ENCODE peak calls at places on chromosomes 3 and 15, in nine cellular contexts. One of them, this sample, is unnamed.

GRCh38 chr15:40358492-40359353 is 704 bp downstream of the DISP2 start:
- DNase-seq in CD8-positive, alpha-beta T cell: peak
- DNase-seq in AG04449: no peak
- DNase-seq in GM12865: peak
- DNase-seq in dorsolateral prefrontal cortex: no peak
- DNase-seq in pancreas: peak
- DNase-seq in IMR-90: no peak
- DNase-seq in tibial artery: no peak
- DNase-seq in kidney: peak
- DNase-seq in this sample: no peak

GRCh38 chr3:195860456-195860855 is 47.9 kb downstream of the TNK2 start:
- DNase-seq in tibial artery: no peak
- DNase-seq in dorsolateral prefrontal cortex: no peak
- DNase-seq in AG04449: no peak
- DNase-seq in CD8-positive, alpha-beta T cell: no peak
- DNase-seq in GM12865: no peak
- DNase-seq in kidney: no peak
- DNase-seq in IMR-90: no peak
- DNase-seq in pancreas: no peak
- DNase-seq in this sample: no peak

GRCh38 chr15:47292638-47293037 is 424.7 kb upstream of the SEMA6D start:
- DNase-seq in tibial artery: no peak
- DNase-seq in kidney: no peak
- DNase-seq in IMR-90: no peak
- DNase-seq in CD8-positive, alpha-beta T cell: no peak
- DNase-seq in dorsolateral prefrontal cortex: no peak
- DNase-seq in pancreas: no peak
- DNase-seq in GM12865: no peak
- DNase-seq in AG04449: no peak
- DNase-seq in this sample: peak

GRCh38 chr15:93459396-93459795 is 370.4 kb upstream of the RGMA start:
- DNase-seq in tibial artery: peak
- DNase-seq in dorsolateral prefrontal cortex: peak
- DNase-seq in kidney: no peak
- DNase-seq in AG04449: no peak
- DNase-seq in GM12865: no peak
- DNase-seq in pancreas: no peak
- DNase-seq in CD8-positive, alpha-beta T cell: no peak
- DNase-seq in IMR-90: no peak
- DNase-seq in this sample: no peak

GRCh38 chr3:135023985-135024658 is 229.1 kb downstream of the EPHB1 start:
- DNase-seq in CD8-positive, alpha-beta T cell: no peak
- DNase-seq in dorsolateral prefrontal cortex: no peak
- DNase-seq in tibial artery: no peak
- DNase-seq in IMR-90: no peak
- DNase-seq in kidney: no peak
- DNase-seq in GM12865: no peak
- DNase-seq in pancreas: no peak
- DNase-seq in AG04449: no peak
- DNase-seq in this sample: no peak

GRCh38 chr3:12224181-12225147 is 64.4 kb upstream of the PPARG start:
- DNase-seq in dorsolateral prefrontal cortex: peak
- DNase-seq in CD8-positive, alpha-beta T cell: no peak
- DNase-seq in GM12865: no peak
- DNase-seq in kidney: no peak
- DNase-seq in AG04449: no peak
- DNase-seq in pancreas: no peak
- DNase-seq in tibial artery: no peak
- DNase-seq in IMR-90: peak
- DNase-seq in this sample: peak

GRCh38 chr3:195094211-195094921 is 176.6 kb downstream of the XXYLT1 start:
- DNase-seq in GM12865: peak
- DNase-seq in CD8-positive, alpha-beta T cell: no peak
- DNase-seq in IMR-90: no peak
- DNase-seq in tibial artery: no peak
- DNase-seq in kidney: peak
- DNase-seq in AG04449: no peak
- DNase-seq in pancreas: no peak
- DNase-seq in dorsolateral prefrontal cortex: no peak
- DNase-seq in this sample: no peak

GRCh38 chr3:48798998-48799397 is 48.7 kb downstream of the PRKAR2A start:
- DNase-seq in dorsolateral prefrontal cortex: no peak
- DNase-seq in AG04449: no peak
- DNase-seq in kidney: no peak
- DNase-seq in IMR-90: no peak
- DNase-seq in GM12865: no peak
- DNase-seq in tibial artery: no peak
- DNase-seq in CD8-positive, alpha-beta T cell: no peak
- DNase-seq in pancreas: peak
- DNase-seq in this sample: no peak

DNA sequence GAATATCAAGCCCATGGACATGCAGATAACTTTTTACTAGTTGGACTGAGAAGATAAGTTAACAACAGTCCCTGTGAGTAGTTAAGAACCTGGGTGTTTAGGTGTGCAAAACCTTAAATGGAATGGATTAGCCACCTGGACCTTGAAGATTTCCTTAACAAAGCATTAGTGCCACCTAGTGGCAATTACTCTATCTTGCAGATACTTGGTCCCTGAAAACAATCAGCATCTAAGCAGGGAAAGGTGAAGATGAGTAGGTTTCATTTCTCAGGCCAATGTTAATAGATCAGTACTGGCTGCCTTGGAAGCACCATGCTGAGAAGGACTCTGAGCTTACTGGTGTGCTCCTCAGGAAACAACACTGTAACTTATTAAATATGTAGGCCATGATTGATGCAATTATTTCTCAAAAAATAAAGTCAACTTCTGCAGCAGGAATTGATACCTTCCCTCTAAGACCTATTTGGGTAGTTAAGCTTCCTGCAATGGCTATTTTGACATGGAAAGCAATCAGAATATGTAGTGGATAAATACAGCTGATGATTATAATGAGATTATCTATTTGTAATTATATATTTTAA is 329.4 kb downstream of the TBC1D5 start:
- DNase-seq in GM12865: peak
- DNase-seq in pancreas: no peak
- DNase-seq in AG04449: no peak
- DNase-seq in IMR-90: peak
- DNase-seq in tibial artery: no peak
- DNase-seq in dorsolateral prefrontal cortex: no peak
- DNase-seq in kidney: no peak
- DNase-seq in CD8-positive, alpha-beta T cell: no peak
- DNase-seq in this sample: peak
- TF ChIP-seq CTCF in GM12865: peak
- TF ChIP-seq CTCF in pancreas: peak
- TF ChIP-seq CTCF in AG04449: peak
- TF ChIP-seq CTCF in IMR-90: peak
- TF ChIP-seq CTCF in tibial artery: peak
- TF ChIP-seq CTCF in dorsolateral prefrontal cortex: peak
- TF ChIP-seq CTCF in kidney: peak
- TF ChIP-seq CTCF in CD8-positive, alpha-beta T cell: peak
- TF ChIP-seq CTCF in this sample: peak

GRCh38 chr3:52501046-52501445 is 5.9 kb downstream of the STAB1 start:
- DNase-seq in IMR-90: no peak
- DNase-seq in dorsolateral prefrontal cortex: no peak
- DNase-seq in GM12865: no peak
- DNase-seq in tibial artery: no peak
- DNase-seq in kidney: no peak
- DNase-seq in CD8-positive, alpha-beta T cell: no peak
- DNase-seq in AG04449: no peak
- DNase-seq in pancreas: no peak
- DNase-seq in this sample: no peak

GRCh38 chr3:52502001-52502400 is 6.9 kb downstream of the STAB1 start:
- DNase-seq in GM12865: no peak
- DNase-seq in CD8-positive, alpha-beta T cell: no peak
- DNase-seq in tibial artery: no peak
- DNase-seq in kidney: no peak
- DNase-seq in IMR-90: no peak
- DNase-seq in dorsolateral prefrontal cortex: no peak
- DNase-seq in pancreas: no peak
- DNase-seq in AG04449: no peak
- DNase-seq in this sample: no peak

GRCh38 chr3:52495777-52496602 is 852 bp downstream of the STAB1 start:
- DNase-seq in tibial artery: no peak
- DNase-seq in IMR-90: peak
- DNase-seq in dorsolateral prefrontal cortex: no peak
- DNase-seq in CD8-positive, alpha-beta T cell: no peak
- DNase-seq in kidney: no peak
- DNase-seq in GM12865: no peak
- DNase-seq in AG04449: no peak
- DNase-seq in pancreas: no peak
- DNase-seq in this sample: peak

GRCh38 chr3:52495096-52495495 is at the start of gene STAB1:
- DNase-seq in IMR-90: no peak
- DNase-seq in CD8-positive, alpha-beta T cell: no peak
- DNase-seq in GM12865: no peak
- DNase-seq in pancreas: no peak
- DNase-seq in tibial artery: peak
- DNase-seq in AG04449: no peak
- DNase-seq in kidney: peak
- DNase-seq in dorsolateral prefrontal cortex: no peak
- DNase-seq in this sample: no peak

DNA sequence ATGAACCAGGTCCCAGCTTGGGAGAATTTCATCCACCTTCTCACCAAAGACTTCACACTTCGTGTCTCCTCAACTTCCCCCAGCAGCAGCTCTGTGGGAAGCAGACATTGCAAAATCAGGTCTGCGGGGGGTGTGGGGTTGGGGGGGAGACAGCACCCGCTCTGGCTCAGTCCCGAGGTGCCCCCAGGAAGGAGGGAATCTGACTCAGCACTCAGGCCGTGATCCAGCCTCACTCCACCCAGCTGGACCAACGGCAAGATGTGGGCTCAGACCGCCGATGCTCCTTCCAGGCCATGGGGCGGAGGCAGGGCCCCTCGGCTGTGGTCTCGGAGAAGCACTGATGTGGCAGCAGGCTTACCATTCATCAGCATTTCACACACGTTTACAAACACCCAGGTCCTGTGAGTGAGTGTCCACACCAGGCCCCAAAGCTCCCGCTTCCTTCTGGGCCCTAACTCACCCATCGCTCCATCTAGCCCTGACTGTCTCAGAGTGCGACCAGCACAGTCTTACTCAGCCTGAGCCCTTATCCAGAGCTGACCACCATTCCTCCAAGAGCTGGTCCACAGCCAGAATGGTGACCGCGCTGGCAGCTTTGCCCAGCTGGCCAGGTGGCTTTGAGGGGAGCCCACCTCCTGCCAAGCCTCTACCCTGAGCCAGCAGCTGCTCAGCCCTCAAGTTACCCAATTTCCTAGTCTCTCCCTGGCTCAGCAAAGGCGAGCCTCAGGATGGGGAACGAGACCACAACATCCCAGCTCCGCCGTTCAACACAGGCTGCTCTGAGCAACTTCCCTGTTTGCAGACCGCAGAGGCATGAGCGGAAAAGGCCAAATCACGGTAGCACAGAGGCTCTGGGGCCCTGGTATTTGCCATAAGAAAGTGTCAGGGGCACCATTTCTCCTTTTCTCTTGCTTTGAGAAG is 3.3 kb downstream of the STAB1 start:
- DNase-seq in dorsolateral prefrontal cortex: peak
- DNase-seq in kidney: no peak
- DNase-seq in CD8-positive, alpha-beta T cell: no peak
- DNase-seq in tibial artery: peak
- DNase-seq in IMR-90: peak
- DNase-seq in AG04449: no peak
- DNase-seq in GM12865: no peak
- DNase-seq in pancreas: no peak
- DNase-seq in this sample: peak
- H3K4me3 ChIP-seq in dorsolateral prefrontal cortex: no peak
- H3K4me3 ChIP-seq in kidney: no peak
- H3K4me3 ChIP-seq in CD8-positive, alpha-beta T cell: no peak
- H3K4me3 ChIP-seq in tibial artery: no peak
- H3K4me3 ChIP-seq in IMR-90: no peak
- H3K4me3 ChIP-seq in AG04449: no peak
- H3K4me3 ChIP-seq in GM12865: no peak
- H3K4me3 ChIP-seq in pancreas: no peak
- H3K4me3 ChIP-seq in this sample: no peak

GRCh38 chr15:48408337-48408736 is 77.1 kb downstream of the DUT start:
- DNase-seq in GM12865: no peak
- DNase-seq in AG04449: no peak
- DNase-seq in pancreas: no peak
- DNase-seq in CD8-positive, alpha-beta T cell: no peak
- DNase-seq in IMR-90: no peak
- DNase-seq in dorsolateral prefrontal cortex: no peak
- DNase-seq in kidney: no peak
- DNase-seq in tibial artery: no peak
- DNase-seq in this sample: no peak

GRCh38 chr15:48402778-48403177 is 71.5 kb downstream of the DUT start:
- DNase-seq in dorsolateral prefrontal cortex: no peak
- DNase-seq in kidney: no peak
- DNase-seq in tibial artery: no peak
- DNase-seq in AG04449: no peak
- DNase-seq in IMR-90: no peak
- DNase-seq in CD8-positive, alpha-beta T cell: no peak
- DNase-seq in GM12865: peak
- DNase-seq in pancreas: no peak
- DNase-seq in this sample: no peak

GRCh38 chr15:48409623-48410022 is 78.4 kb downstream of the DUT start:
- DNase-seq in CD8-positive, alpha-beta T cell: no peak
- DNase-seq in tibial artery: no peak
- DNase-seq in AG04449: no peak
- DNase-seq in pancreas: no peak
- DNase-seq in IMR-90: no peak
- DNase-seq in GM12865: peak
- DNase-seq in dorsolateral prefrontal cortex: no peak
- DNase-seq in kidney: no peak
- DNase-seq in this sample: no peak

GRCh38 chr15:48406240-48406891 is 75.1 kb downstream of the DUT start:
- DNase-seq in kidney: no peak
- DNase-seq in AG04449: no peak
- DNase-seq in dorsolateral prefrontal cortex: no peak
- DNase-seq in CD8-positive, alpha-beta T cell: no peak
- DNase-seq in tibial artery: no peak
- DNase-seq in pancreas: no peak
- DNase-seq in IMR-90: no peak
- DNase-seq in GM12865: no peak
- DNase-seq in this sample: no peak

DNA sequence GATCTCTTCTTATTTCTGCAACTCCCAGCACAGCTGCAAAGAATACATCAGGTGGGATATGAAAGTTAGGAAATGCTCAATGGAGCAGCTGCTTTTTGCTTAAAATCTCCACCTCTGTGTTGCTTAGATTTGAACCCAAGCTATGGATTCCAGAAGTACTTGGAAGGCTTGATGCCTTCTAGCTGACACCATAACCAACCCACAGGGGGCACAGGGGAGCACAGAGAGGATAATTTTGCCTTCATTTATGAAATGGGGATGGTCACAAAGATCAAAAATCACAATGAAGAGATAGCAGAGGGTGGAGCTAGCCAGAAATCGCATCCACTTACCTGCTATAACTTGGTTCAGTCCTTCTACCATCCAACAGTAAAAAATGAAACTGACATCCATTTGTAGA is 75.7 kb downstream of the DUT start:
- DNase-seq in kidney: no peak
- DNase-seq in dorsolateral prefrontal cortex: no peak
- DNase-seq in AG04449: no peak
- DNase-seq in tibial artery: no peak
- DNase-seq in CD8-positive, alpha-beta T cell: no peak
- DNase-seq in IMR-90: no peak
- DNase-seq in GM12865: no peak
- DNase-seq in pancreas: no peak
- DNase-seq in this sample: no peak
- TF ChIP-seq CTCF in kidney: no peak
- TF ChIP-seq CTCF in dorsolateral prefrontal cortex: no peak
- TF ChIP-seq CTCF in AG04449: peak
- TF ChIP-seq CTCF in tibial artery: no peak
- TF ChIP-seq CTCF in CD8-positive, alpha-beta T cell: no peak
- TF ChIP-seq CTCF in IMR-90: peak
- TF ChIP-seq CTCF in GM12865: peak
- TF ChIP-seq CTCF in pancreas: no peak
- TF ChIP-seq CTCF in this sample: peak

GRCh38 chr3:46162975-46163550 is 45.0 kb downstream of the CCR1 start:
- DNase-seq in GM12865: no peak
- DNase-seq in kidney: no peak
- DNase-seq in tibial artery: no peak
- DNase-seq in pancreas: no peak
- DNase-seq in AG04449: no peak
- DNase-seq in IMR-90: no peak
- DNase-seq in dorsolateral prefrontal cortex: no peak
- DNase-seq in CD8-positive, alpha-beta T cell: no peak
- DNase-seq in this sample: no peak

GRCh38 chr3:46168583-46168982 is 39.5 kb downstream of the CCR1 start:
- DNase-seq in IMR-90: peak
- DNase-seq in dorsolateral prefrontal cortex: no peak
- DNase-seq in pancreas: no peak
- DNase-seq in kidney: no peak
- DNase-seq in tibial artery: no peak
- DNase-seq in GM12865: no peak
- DNase-seq in CD8-positive, alpha-beta T cell: no peak
- DNase-seq in AG04449: peak
- DNase-seq in this sample: no peak

DNA sequence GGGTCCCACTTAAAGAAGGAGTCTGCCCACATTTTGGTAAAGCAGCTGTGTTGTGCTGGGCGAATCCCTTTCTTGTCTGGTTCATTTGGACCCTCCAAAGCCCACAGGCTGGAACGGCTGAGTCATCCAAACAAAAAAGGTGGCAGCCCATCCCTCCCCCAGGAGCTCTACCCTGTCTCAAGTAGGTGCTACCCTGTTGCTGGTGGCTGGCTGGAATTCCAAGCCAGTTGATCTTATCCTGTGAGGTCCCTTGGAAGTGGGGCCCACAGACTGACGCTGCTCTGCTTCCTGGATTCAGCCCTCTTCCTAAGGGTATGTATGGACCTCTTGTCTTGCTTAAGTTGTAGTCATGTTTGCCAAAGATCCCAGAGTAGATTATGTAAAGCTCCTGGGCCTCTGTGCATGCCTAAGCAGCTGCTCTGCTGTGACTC is 44.5 kb downstream of the CCR1 start:
- DNase-seq in kidney: no peak
- DNase-seq in GM12865: no peak
- DNase-seq in pancreas: no peak
- DNase-seq in dorsolateral prefrontal cortex: no peak
- DNase-seq in tibial artery: no peak
- DNase-seq in CD8-positive, alpha-beta T cell: no peak
- DNase-seq in IMR-90: no peak
- DNase-seq in AG04449: no peak
- DNase-seq in this sample: no peak
- H3K4me3 ChIP-seq in kidney: no peak
- H3K4me3 ChIP-seq in GM12865: no peak
- H3K4me3 ChIP-seq in pancreas: no peak
- H3K4me3 ChIP-seq in dorsolateral prefrontal cortex: no peak
- H3K4me3 ChIP-seq in tibial artery: no peak
- H3K4me3 ChIP-seq in CD8-positive, alpha-beta T cell: no peak
- H3K4me3 ChIP-seq in IMR-90: no peak
- H3K4me3 ChIP-seq in AG04449: no peak
- H3K4me3 ChIP-seq in this sample: no peak

This sample was measured in fibroblast of mammary gland.